ENCODE peak calls at places on chromosome 17, in ten cellular contexts. V is right atrium auricular region, T is neural progenitor cell, J is OCI-LY7, N is cardiac fibroblast, O is B cell, U is GM13976, M is HCT116, W is kidney epithelial cell, Y is astrocyte. B is an unnamed sample.

GRCh38 chr17:29004081-29004692 is 1.6 kb downstream of the SEZ6 start:
- DNase-seq in N (peak), O (no peak), J (no peak), V (no peak), M (no peak), Y (peak), W (no peak), U (no peak), T (peak), B (peak)

GRCh38 chr17:59030811-59031210 is 75.9 kb downstream of the TRIM37 start:
- DNase-seq in W (no peak), V (no peak), U (no peak), O (no peak), N (no peak), M (no peak), J (no peak), T (no peak), Y (no peak), B (no peak)

GRCh38 chr17:8563981-8564602 is 66.4 kb downstream of the MYH10 start:
- DNase-seq in W (no peak), O (no peak), T (no peak), N (no peak), U (no peak), V (no peak), M (no peak), J (no peak), Y (peak), B (no peak)

GRCh38 chr17:57597531-57598453 is 147.3 kb downstream of the CCDC182 start:
- DNase-seq in U (no peak), Y (peak), N (peak), O (no peak), V (peak), W (no peak), J (peak), T (peak), M (peak), B (peak)

GRCh38 chr17:41812176-41813038 is at the start of gene FKBP10:
- DNase-seq in N (peak), U (peak), Y (peak), J (peak), V (no peak), T (peak), O (no peak), M (peak), W (no peak), B (peak)

GRCh38 chr17:47197821-47198220 is 8.7 kb upstream of the CDC27 start:
- DNase-seq in N (no peak), J (no peak), Y (peak), U (no peak), V (no peak), M (no peak), W (no peak), O (no peak), T (no peak), B (no peak)

GRCh38 chr17:7613769-7614421 is 802 bp downstream of the FXR2 start:
- DNase-seq in V (no peak), T (no peak), U (no peak), M (no peak), O (no peak), Y (peak), J (peak), W (no peak), N (no peak), B (no peak)

GRCh38 chr17:8900207-8900606 is 32.7 kb upstream of the PIK3R6 start:
- DNase-seq in U (no peak), M (no peak), N (no peak), O (no peak), J (no peak), V (peak), Y (no peak), W (no peak), T (no peak), B (no peak)

GRCh38 chr17:1992541-1992940 is 32.6 kb downstream of the RTN4RL1 start:
- DNase-seq in Y (no peak), W (no peak), J (no peak), U (no peak), N (no peak), O (no peak), T (no peak), M (no peak), V (no peak), B (no peak)

DNA sequence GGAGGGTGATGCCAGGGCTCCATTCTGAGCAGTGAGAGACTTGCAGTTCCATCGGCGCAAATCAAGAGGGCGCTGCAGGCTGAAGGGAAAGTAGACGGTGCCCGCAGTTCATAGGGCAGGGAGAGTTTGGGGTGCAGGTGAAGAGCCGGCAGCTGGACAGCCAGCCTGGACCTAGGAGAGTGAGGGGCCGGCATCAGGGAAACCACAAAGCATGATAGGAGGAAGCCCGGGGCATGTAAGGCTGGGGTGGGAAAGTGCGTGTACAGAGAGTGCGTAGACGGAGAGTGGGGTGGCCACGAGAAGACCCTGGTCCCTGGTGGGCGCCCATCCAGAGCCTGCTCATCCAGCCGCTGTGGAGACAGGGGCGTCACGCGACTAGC is 101.1 kb upstream of the CHMP6 start:
- DNase-seq in T (no peak), M (no peak), W (no peak), N (no peak), U (no peak), J (no peak), O (no peak), Y (no peak), V (no peak), B (no peak)
- TF ChIP-seq CTCF in T (no peak), M (no peak), W (no peak), N (no peak), U (no peak), J (no peak), O (no peak), Y (no peak), V (no peak), B (no peak)

GRCh38 chr17:44565866-44566443 is 8.7 kb downstream of the FZD2 start:
- DNase-seq in Y (no peak), O (no peak), U (no peak), V (no peak), M (no peak), W (no peak), N (no peak), T (no peak), J (no peak), B (peak)
- TF ChIP-seq CTCF in Y (peak), O (peak), U (no peak), V (no peak), M (peak), W (peak), N (peak), T (peak), J (peak), B (peak)

GRCh38 chr17:48722201-48722907 is at the start of gene PRAC1:
- DNase-seq in Y (no peak), J (no peak), V (no peak), O (no peak), M (no peak), U (no peak), W (no peak), N (no peak), T (peak), B (no peak)
- TF ChIP-seq CTCF in Y (no peak), J (no peak), V (no peak), O (no peak), M (no peak), U (no peak), W (no peak), N (no peak), T (no peak), B (no peak)

GRCh38 chr17:45232514-45233422 is 11.1 kb downstream of the FMNL1 start:
- DNase-seq in N (no peak), Y (no peak), T (no peak), V (no peak), O (no peak), U (no peak), J (no peak), M (no peak), W (no peak), B (no peak)

GRCh38 chr17:45230410-45230786 is 8.7 kb downstream of the FMNL1 start:
- DNase-seq in N (no peak), Y (no peak), V (no peak), T (no peak), W (no peak), J (no peak), O (no peak), M (no peak), U (no peak), B (no peak)

GRCh38 chr17:45230787-45231480 is 9.2 kb downstream of the FMNL1 start:
- DNase-seq in W (no peak), O (no peak), T (no peak), Y (no peak), M (no peak), N (peak), V (no peak), U (no peak), J (no peak), B (peak)

GRCh38 chr17:45229681-45230409 is 8.2 kb downstream of the FMNL1 start:
- DNase-seq in O (peak), U (peak), Y (no peak), W (no peak), J (no peak), M (no peak), N (no peak), V (no peak), T (no peak), B (no peak)

GRCh38 chr17:45231481-45232116 is 9.9 kb downstream of the FMNL1 start:
- DNase-seq in W (no peak), U (no peak), J (peak), N (no peak), Y (no peak), O (no peak), M (no peak), V (no peak), T (peak), B (no peak)
- TF ChIP-seq CTCF in W (peak), U (no peak), J (peak), N (peak), Y (no peak), O (peak), M (no peak), V (no peak), T (peak), B (peak)

B was measured in fibroblast of pulmonary artery.